ENCODE peak calls at places on chromosomes 12 and 14, in six cellular contexts. Z is mucosa of descending colon; B is CD4-positive, CD25-positive, alpha-beta regulatory T cell; W is lower lobe of right lung; P is neural progenitor cell; V is psoas muscle. X is an unnamed sample. For H3K4me1, the result is how much of the 10 kb centered on the place peaks cover.

GRCh38 chr14:24789277-24789832 is 155.4 kb upstream of the GZMB start:
- DNase-seq in Z (no peak), V (no peak), W (no peak), B (no peak), P (no peak), X (no peak)

GRCh38 chr12:20272801-20273200 is 95.5 kb upstream of the PDE3A start:
- DNase-seq in B (no peak), V (no peak), Z (no peak), W (no peak), P (no peak), X (no peak)

GRCh38 chr12:105253882-105254513 is 18.0 kb upstream of the APPL2 start:
- DNase-seq in W (no peak), V (no peak), Z (no peak), B (no peak), P (no peak), X (no peak)

GRCh38 chr12:32881702-32882101 is 14.9 kb downstream of the PKP2 start:
- DNase-seq in P (no peak), W (no peak), Z (no peak), B (no peak), V (no peak), X (no peak)

GRCh38 chr12:6827437-6827894 is 741 bp upstream of the P3H3 start:
- DNase-seq in W (peak), V (peak), P (peak), Z (peak), B (no peak), X (peak)

GRCh38 chr12:24044973-24045703 is 95.7 kb upstream of the SOX5 start:
- DNase-seq in V (no peak), Z (no peak), B (no peak), P (no peak), W (no peak), X (no peak)

GRCh38 chr12:70645494-70646317 is 8.5 kb upstream of the PTPRB start:
- DNase-seq in V (peak), Z (no peak), B (no peak), W (peak), P (no peak), X (peak)

GRCh38 chr14:72920008-72920407 is 6.3 kb upstream of the DCAF4 start:
- DNase-seq in B (no peak), P (no peak), V (no peak), W (no peak), Z (no peak), X (no peak)

GRCh38 chr14:25904446-25904845 is 693.4 kb downstream of the NOVA1 start:
- DNase-seq in P (no peak), V (no peak), Z (no peak), W (no peak), B (no peak), X (no peak)

GRCh38 chr12:40534828-40535227 is 157.4 kb upstream of the CNTN1 start:
- DNase-seq in B (no peak), P (no peak), V (no peak), W (no peak), Z (no peak), X (no peak)

GRCh38 chr14:104976198-104977007 is 1.8 kb downstream of the AHNAK2 start:
- DNase-seq in P (peak), V (peak), Z (peak), W (peak), B (peak), X (peak)

GRCh38 chr14:59085207-59085739 is 103.2 kb upstream of the DAAM1 start:
- DNase-seq in B (no peak), V (no peak), P (peak), W (no peak), Z (no peak), X (no peak)

GRCh38 chr12:75443709-75444108 is 36.8 kb upstream of the GLIPR1 start:
- DNase-seq in Z (no peak), W (no peak), P (no peak), B (no peak), V (no peak), X (no peak)

GRCh38 chr14:99230271-99231141 is 41.5 kb downstream of the BCL11B start:
- DNase-seq in B (peak), W (peak), P (peak), V (no peak), Z (no peak), X (no peak)

GRCh38 chr14:69886843-69887242 is 7.6 kb downstream of the SMOC1 start:
- DNase-seq in W (no peak), Z (no peak), B (no peak), P (no peak), V (no peak), X (no peak)

GRCh38 chr12:108955225-108955835 is 65.5 kb downstream of the SVOP start:
- DNase-seq in V (peak), W (no peak), P (no peak), B (no peak), Z (no peak), X (peak)

GRCh38 chr14:71726639-71727085 is 205.6 kb upstream of the RGS6 start:
- DNase-seq in B (no peak), Z (no peak), P (no peak), W (no peak), V (no peak), X (no peak)

GRCh38 chr14:65449647-65450046 is 37.1 kb downstream of the FUT8 start:
- DNase-seq in P (no peak), V (no peak), W (no peak), Z (no peak), B (no peak), X (no peak)

GRCh38 chr14:32542507-32542906 is 213.4 kb downstream of the AKAP6 start:
- DNase-seq in P (no peak), V (no peak), B (no peak), W (no peak), Z (no peak), X (no peak)

GRCh38 chr12:110639336-110640178 is 25.6 kb downstream of the TCTN1 start:
- DNase-seq in W (no peak), B (no peak), V (no peak), Z (no peak), P (no peak), X (no peak)

GRCh38 chr14:104926619-104927431 is 2.1 kb downstream of the PLD4 start:
- DNase-seq in W (no peak), P (no peak), B (no peak), V (no peak), Z (peak), X (no peak)

GRCh38 chr12:120720972-120721801 is 4.4 kb upstream of the ACADS start:
- DNase-seq in Z (no peak), B (no peak), P (no peak), W (no peak), V (peak), X (no peak)

DNA sequence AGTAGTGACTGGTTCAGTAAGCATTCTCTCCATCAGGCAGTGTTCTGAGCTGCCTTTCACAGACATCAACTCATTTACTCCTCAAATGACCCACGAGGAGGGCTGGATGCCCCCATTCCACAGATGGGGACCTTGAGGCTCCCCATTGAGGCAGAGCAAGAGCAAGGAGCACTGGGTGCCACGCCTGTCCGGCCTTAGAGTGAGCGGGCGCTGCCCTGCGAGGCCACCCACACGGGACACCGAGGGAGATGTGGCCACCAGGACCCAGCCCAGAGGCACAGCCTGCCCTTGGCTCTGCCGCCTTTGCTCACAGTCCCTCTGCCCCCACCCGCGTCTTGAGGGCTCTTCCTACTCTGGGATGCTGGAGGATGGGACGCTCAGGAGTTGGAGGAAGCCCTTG is 3.0 kb downstream of the FBRSL1 start:
- DNase-seq in P (no peak), B (no peak), V (no peak), Z (no peak), W (no peak), X (peak)
- H3K4me1 ChIP-seq in P (under half), B (half or more), V (half or more), Z (under half), W (half or more), X (under half)

GRCh38 chr12:122610911-122611310 is 83.9 kb downstream of the KNTC1 start:
- DNase-seq in P (no peak), Z (no peak), W (no peak), V (no peak), B (no peak), X (no peak)

GRCh38 chr12:122615780-122616179 is 87.4 kb downstream of the HCAR2 start:
- DNase-seq in W (no peak), P (no peak), V (no peak), Z (no peak), B (no peak), X (no peak)

GRCh38 chr12:122609696-122610095 is 82.6 kb downstream of the KNTC1 start:
- DNase-seq in P (no peak), B (no peak), V (no peak), Z (no peak), W (no peak), X (no peak)

GRCh38 chr12:122614839-122615238 is 87.8 kb downstream of the KNTC1 start:
- DNase-seq in B (no peak), P (no peak), W (no peak), Z (no peak), V (no peak), X (no peak)
- H3K4me3 ChIP-seq in B (no peak), P (no peak), W (no peak), Z (no peak), V (no peak), X (no peak)

DNA sequence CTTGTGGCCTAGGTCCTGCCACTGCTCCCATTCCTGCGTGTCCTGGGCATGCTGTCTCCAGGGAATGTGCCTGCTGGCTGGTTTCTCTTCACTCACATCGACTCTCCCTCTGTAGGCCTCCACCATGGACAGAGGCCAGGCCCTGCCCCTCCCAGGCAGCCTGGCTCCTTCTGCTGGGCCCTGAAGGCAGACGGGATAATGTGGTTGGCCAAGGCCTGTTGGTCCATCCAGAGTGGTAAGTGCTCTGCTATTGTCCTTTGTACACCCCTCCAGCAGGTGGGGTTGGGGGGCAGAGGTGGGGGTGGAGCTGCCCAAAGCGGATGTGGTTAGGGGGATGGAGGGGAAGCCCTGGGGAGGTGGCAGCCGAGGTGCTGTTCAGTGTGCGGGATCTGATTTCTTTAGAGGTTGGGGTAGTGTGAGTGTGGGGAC is 9.5 kb upstream of the NR4A1 start:
- DNase-seq in Z (no peak), V (no peak), B (peak), P (peak), W (no peak), X (peak)
- H3K4me1 ChIP-seq in Z (under half), V (half or more), B (under half), P (under half), W (half or more), X (under half)

GRCh38 chr12:122087431-122088180 is 9.1 kb downstream of the MLXIP start:
- DNase-seq in W (no peak), P (no peak), Z (no peak), B (no peak), V (no peak), X (no peak)
- H3K4me3 ChIP-seq in W (no peak), P (no peak), Z (no peak), B (no peak), V (peak), X (no peak)

GRCh38 chr12:112125250-112125999 is at the start of gene TRAFD1:
- DNase-seq in V (peak), Z (peak), P (peak), B (peak), W (peak), X (peak)

GRCh38 chr12:112126916-112127315 is 1.6 kb downstream of the TRAFD1 start:
- DNase-seq in Z (no peak), V (no peak), B (no peak), P (no peak), W (no peak), X (no peak)

GRCh38 chr12:112124918-112125249 is 476 bp upstream of the TRAFD1 start:
- DNase-seq in B (no peak), V (no peak), P (no peak), W (no peak), Z (no peak), X (no peak)

GRCh38 chr12:112122823-112123690 is 2.3 kb upstream of the TRAFD1 start:
- DNase-seq in P (no peak), W (no peak), B (no peak), V (no peak), Z (no peak), X (no peak)

DNA sequence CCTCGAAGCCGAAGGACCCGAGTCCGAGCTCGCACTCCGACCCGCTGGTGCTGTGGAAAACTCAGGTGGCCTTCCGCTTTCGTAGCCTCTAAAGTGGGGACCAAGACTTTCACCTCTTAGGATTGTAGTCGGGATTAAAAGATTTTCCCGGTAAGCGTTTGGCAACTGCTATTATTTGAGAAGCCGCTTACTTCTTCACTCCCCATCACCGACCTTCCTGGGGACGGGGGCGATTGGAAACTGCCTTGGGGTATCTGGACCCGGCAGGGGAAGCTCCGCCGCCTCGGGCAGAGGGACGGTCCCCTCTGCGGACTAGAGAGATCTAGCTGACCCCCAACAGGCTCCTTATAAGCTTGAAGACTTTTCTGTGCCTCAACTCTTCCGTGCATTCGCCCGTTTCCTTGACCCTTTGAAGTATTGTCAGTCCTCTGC is 656 bp downstream of the TRAFD1 start:
- DNase-seq in B (no peak), Z (no peak), W (no peak), P (peak), V (no peak), X (no peak)
- H3K4me1 ChIP-seq in B (half or more), Z (under half), W (half or more), P (under half), V (under half), X (under half)

DNA sequence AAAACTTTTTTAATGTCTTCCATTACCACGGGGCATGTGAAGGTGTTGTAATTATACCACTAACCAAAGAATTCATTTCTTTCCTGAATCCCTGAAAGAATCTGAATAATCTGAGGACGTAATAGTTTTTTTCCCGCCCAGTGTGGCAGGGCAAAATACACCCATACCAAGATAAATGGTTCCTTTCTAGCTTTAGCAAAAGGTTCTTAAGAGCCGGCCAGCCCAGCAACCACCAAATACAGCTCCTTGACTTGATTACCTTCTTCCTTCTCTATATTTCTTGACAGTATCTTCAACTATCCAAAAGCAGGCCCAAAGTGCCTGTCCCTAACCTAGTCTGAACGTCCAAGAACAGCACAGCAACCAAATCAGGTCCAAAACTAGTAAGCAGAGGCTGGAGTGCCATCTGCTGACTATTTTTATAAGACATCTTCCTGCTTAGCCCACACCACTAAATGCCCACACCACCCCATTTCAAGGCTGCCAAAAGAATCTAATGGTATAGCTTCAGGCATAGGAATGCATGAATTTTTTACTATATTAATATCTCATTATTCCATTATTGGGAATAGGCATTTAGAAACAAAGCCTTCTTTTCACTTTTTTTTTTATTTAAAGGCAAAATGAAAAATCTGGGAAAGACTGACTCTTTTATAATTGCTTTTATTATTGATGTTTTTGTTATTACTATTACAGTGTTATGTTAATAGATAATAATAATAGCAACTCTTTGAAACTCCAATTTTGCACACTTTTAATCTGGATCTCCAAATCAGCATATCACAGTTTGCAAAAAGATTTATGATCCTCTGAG is 524.4 kb downstream of the MED13L start:
- DNase-seq in P (peak), W (no peak), B (no peak), V (no peak), Z (no peak), X (peak)
- H3K4me3 ChIP-seq in P (no peak), W (no peak), B (no peak), V (no peak), Z (no peak), X (no peak)

DNA sequence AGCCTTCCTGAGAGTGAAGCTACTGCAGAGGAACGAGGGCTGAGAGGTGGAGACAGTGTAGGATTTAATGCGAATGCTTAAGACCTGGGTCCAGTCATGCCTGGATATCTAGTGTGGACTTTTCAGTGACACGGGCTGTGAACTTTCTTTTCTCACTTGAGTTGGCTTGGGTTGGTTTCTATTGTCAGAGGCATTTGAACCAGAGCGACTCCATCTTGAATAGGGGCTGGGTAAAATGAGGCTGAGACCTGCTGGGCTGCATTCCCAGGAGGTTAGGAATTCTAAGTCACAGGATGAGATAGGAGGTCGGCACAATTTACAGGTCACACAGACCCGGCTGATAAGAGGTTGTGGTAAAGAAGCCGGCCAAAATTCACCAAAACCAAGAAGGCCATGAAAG is 34.1 kb upstream of the TMCC3 start:
- DNase-seq in Z (no peak), P (no peak), B (no peak), V (no peak), W (no peak), X (no peak)
- H3K4me1 ChIP-seq in Z (under half), P (under half), B (under half), V (under half), W (under half), X (under half)

GRCh38 chr14:54724772-54725325 is 157.9 kb downstream of the SAMD4A start:
- DNase-seq in Z (no peak), B (no peak), P (no peak), V (no peak), W (no peak), X (no peak)

GRCh38 chr14:54728700-54729527 is 162.0 kb downstream of the SAMD4A start:
- DNase-seq in B (no peak), Z (no peak), W (no peak), V (peak), P (no peak), X (no peak)

GRCh38 chr14:54730156-54730961 is 163.4 kb downstream of the SAMD4A start:
- DNase-seq in B (no peak), P (no peak), Z (no peak), W (no peak), V (no peak), X (no peak)

GRCh38 chr14:54725998-54726397 is 159.1 kb downstream of the SAMD4A start:
- DNase-seq in W (no peak), V (no peak), B (no peak), P (no peak), Z (no peak), X (no peak)

DNA sequence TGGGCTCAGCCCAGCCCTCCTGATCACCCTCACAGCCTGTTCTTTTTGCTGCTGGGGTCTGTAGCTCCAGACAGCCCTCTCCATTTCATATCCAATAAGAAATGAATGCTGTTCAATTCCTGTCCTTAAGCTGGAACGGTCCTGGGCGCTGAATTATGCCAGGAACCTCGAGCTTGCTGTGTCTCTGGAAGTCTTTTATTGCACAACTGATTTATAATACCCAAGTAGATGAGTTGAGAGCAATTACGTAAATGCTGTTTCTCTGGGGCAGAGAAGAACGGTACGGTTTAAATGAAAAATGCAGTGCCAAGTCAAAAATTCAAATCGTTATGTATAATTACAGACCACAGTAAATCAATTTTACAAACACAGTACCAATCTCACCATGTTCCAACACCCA is 161.0 kb downstream of the SAMD4A start:
- DNase-seq in P (no peak), Z (no peak), W (no peak), B (no peak), V (peak), X (no peak)
- H3K4me3 ChIP-seq in P (no peak), Z (no peak), W (no peak), B (no peak), V (peak), X (no peak)

X was measured in right cardiac atrium.